ENCODE peak calls at places on chromosomes 11 and 22, in five cellular contexts. One of them, this sample, is unnamed.

GRCh38 chr11:406796-407650 is 7.8 kb downstream of the SIGIRR start:
- DNase-seq in astrocyte of the spinal cord: peak
- DNase-seq in GM23248: peak
- DNase-seq in NB4: peak
- DNase-seq in cardiac muscle cell: peak
- DNase-seq in this sample: peak

GRCh38 chr11:17839973-17840611 is 105.5 kb downstream of the KCNC1 start:
- DNase-seq in astrocyte of the spinal cord: no peak
- DNase-seq in GM23248: no peak
- DNase-seq in NB4: peak
- DNase-seq in cardiac muscle cell: no peak
- DNase-seq in this sample: peak

GRCh38 chr11:88183233-88183632 is 8.0 kb upstream of the RAB38 start:
- DNase-seq in astrocyte of the spinal cord: no peak
- DNase-seq in GM23248: no peak
- DNase-seq in NB4: no peak
- DNase-seq in cardiac muscle cell: no peak
- DNase-seq in this sample: no peak

GRCh38 chr11:16966633-16967346 is 47.4 kb downstream of the PLEKHA7 start:
- DNase-seq in astrocyte of the spinal cord: no peak
- DNase-seq in GM23248: no peak
- DNase-seq in NB4: no peak
- DNase-seq in cardiac muscle cell: no peak
- DNase-seq in this sample: no peak

GRCh38 chr22:26471522-26471921 is 12.1 kb downstream of the HPS4 start:
- DNase-seq in astrocyte of the spinal cord: peak
- DNase-seq in GM23248: peak
- DNase-seq in NB4: no peak
- DNase-seq in cardiac muscle cell: no peak
- DNase-seq in this sample: peak

GRCh38 chr11:95487391-95487790 is 256.4 kb upstream of the SESN3 start:
- DNase-seq in astrocyte of the spinal cord: no peak
- DNase-seq in GM23248: peak
- DNase-seq in NB4: no peak
- DNase-seq in cardiac muscle cell: no peak
- DNase-seq in this sample: no peak

GRCh38 chr11:34269031-34269430 is 88.8 kb downstream of the ABTB2 start:
- DNase-seq in astrocyte of the spinal cord: peak
- DNase-seq in GM23248: no peak
- DNase-seq in NB4: peak
- DNase-seq in cardiac muscle cell: no peak
- DNase-seq in this sample: no peak

GRCh38 chr11:77175021-77175842 is 47.2 kb downstream of the MYO7A start:
- DNase-seq in astrocyte of the spinal cord: no peak
- DNase-seq in GM23248: no peak
- DNase-seq in NB4: peak
- DNase-seq in cardiac muscle cell: no peak
- DNase-seq in this sample: peak

GRCh38 chr22:27223317-27224177 is 566.2 kb downstream of the MIAT start:
- DNase-seq in astrocyte of the spinal cord: peak
- DNase-seq in GM23248: peak
- DNase-seq in NB4: no peak
- DNase-seq in cardiac muscle cell: peak
- DNase-seq in this sample: no peak

GRCh38 chr22:30695351-30695762 is 683 bp downstream of the OSBP2 start:
- DNase-seq in astrocyte of the spinal cord: no peak
- DNase-seq in GM23248: no peak
- DNase-seq in NB4: no peak
- DNase-seq in cardiac muscle cell: no peak
- DNase-seq in this sample: no peak

GRCh38 chr22:38870312-38870741 is 1.7 kb downstream of the CBX6 start:
- DNase-seq in astrocyte of the spinal cord: peak
- DNase-seq in GM23248: peak
- DNase-seq in NB4: peak
- DNase-seq in cardiac muscle cell: peak
- DNase-seq in this sample: peak

GRCh38 chr22:48579035-48579914 is 1248.4 kb downstream of the BRD1 start:
- DNase-seq in astrocyte of the spinal cord: no peak
- DNase-seq in GM23248: no peak
- DNase-seq in NB4: no peak
- DNase-seq in cardiac muscle cell: no peak
- DNase-seq in this sample: peak

GRCh38 chr22:40107244-40107643 is 70.5 kb upstream of the TNRC6B start:
- DNase-seq in astrocyte of the spinal cord: no peak
- DNase-seq in GM23248: peak
- DNase-seq in NB4: no peak
- DNase-seq in cardiac muscle cell: no peak
- DNase-seq in this sample: no peak

GRCh38 chr11:117908959-117909610 is 20.1 kb downstream of the TMPRSS13 start:
- DNase-seq in astrocyte of the spinal cord: no peak
- DNase-seq in GM23248: no peak
- DNase-seq in NB4: peak
- DNase-seq in cardiac muscle cell: no peak
- DNase-seq in this sample: no peak

GRCh38 chr11:45141171-45141570 is 5.3 kb upstream of the PRDM11 start:
- DNase-seq in astrocyte of the spinal cord: no peak
- DNase-seq in GM23248: no peak
- DNase-seq in NB4: no peak
- DNase-seq in cardiac muscle cell: no peak
- DNase-seq in this sample: no peak

GRCh38 chr22:36395922-36396321 is 8.2 kb upstream of the MYH9 start:
- DNase-seq in astrocyte of the spinal cord: no peak
- DNase-seq in GM23248: peak
- DNase-seq in NB4: no peak
- DNase-seq in cardiac muscle cell: peak
- DNase-seq in this sample: no peak

GRCh38 chr11:109747839-109748238 is 325.8 kb downstream of the C11orf87 start:
- DNase-seq in astrocyte of the spinal cord: no peak
- DNase-seq in GM23248: peak
- DNase-seq in NB4: peak
- DNase-seq in cardiac muscle cell: no peak
- DNase-seq in this sample: no peak

GRCh38 chr11:81270686-81271085 is 1463.0 kb downstream of the FAM181B start:
- DNase-seq in astrocyte of the spinal cord: no peak
- DNase-seq in GM23248: no peak
- DNase-seq in NB4: no peak
- DNase-seq in cardiac muscle cell: no peak
- DNase-seq in this sample: no peak

GRCh38 chr11:124536520-124536919 is 6.9 kb downstream of the OR8B12 start:
- DNase-seq in astrocyte of the spinal cord: peak
- DNase-seq in GM23248: peak
- DNase-seq in NB4: peak
- DNase-seq in cardiac muscle cell: peak
- DNase-seq in this sample: no peak

GRCh38 chr11:64710418-64711137 is 12.4 kb downstream of the NRXN2 start:
- DNase-seq in astrocyte of the spinal cord: peak
- DNase-seq in GM23248: peak
- DNase-seq in NB4: peak
- DNase-seq in cardiac muscle cell: no peak
- DNase-seq in this sample: no peak

GRCh38 chr11:57513911-57514537 is 1.5 kb downstream of the SLC43A1 start:
- DNase-seq in astrocyte of the spinal cord: peak
- DNase-seq in GM23248: peak
- DNase-seq in NB4: peak
- DNase-seq in cardiac muscle cell: peak
- DNase-seq in this sample: peak

GRCh38 chr11:17722000-17722643 is 2.8 kb downstream of the MYOD1 start:
- DNase-seq in astrocyte of the spinal cord: peak
- DNase-seq in GM23248: peak
- DNase-seq in NB4: no peak
- DNase-seq in cardiac muscle cell: peak
- DNase-seq in this sample: peak

DNA sequence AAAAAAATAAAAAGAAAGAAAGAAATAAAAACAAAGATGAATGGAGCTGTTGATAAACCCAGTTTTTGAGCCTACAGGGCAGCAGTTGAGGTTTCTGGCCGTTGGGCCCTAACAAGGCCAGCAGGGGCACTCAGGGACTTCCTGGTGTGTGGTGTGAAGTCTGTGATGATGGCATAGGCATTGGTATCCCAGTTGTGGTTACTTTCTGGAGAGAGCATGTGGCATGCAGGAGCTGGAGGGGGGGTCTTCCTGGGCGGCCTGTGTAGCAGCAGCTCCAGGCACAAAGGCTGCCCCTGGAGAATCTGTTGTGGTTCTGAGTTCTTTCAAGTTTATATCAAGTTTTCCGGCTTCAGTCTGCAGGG is 2.0 kb upstream of the TXNRD2 start:
- DNase-seq in astrocyte of the spinal cord: peak
- DNase-seq in GM23248: peak
- DNase-seq in NB4: peak
- DNase-seq in cardiac muscle cell: peak
- DNase-seq in this sample: no peak
- H3K4me3 ChIP-seq in astrocyte of the spinal cord: no peak
- H3K4me3 ChIP-seq in GM23248: peak
- H3K4me3 ChIP-seq in NB4: peak
- H3K4me3 ChIP-seq in cardiac muscle cell: no peak
- H3K4me3 ChIP-seq in this sample: peak

GRCh38 chr11:72226701-72227100 is 2.1 kb downstream of the INPPL1 start:
- DNase-seq in astrocyte of the spinal cord: no peak
- DNase-seq in GM23248: no peak
- DNase-seq in NB4: no peak
- DNase-seq in cardiac muscle cell: no peak
- DNase-seq in this sample: no peak

GRCh38 chr11:72225411-72225951 is 914 bp downstream of the INPPL1 start:
- DNase-seq in astrocyte of the spinal cord: no peak
- DNase-seq in GM23248: peak
- DNase-seq in NB4: peak
- DNase-seq in cardiac muscle cell: peak
- DNase-seq in this sample: no peak

GRCh38 chr11:72223615-72224586 is 666 bp upstream of the INPPL1 start:
- DNase-seq in astrocyte of the spinal cord: peak
- DNase-seq in GM23248: peak
- DNase-seq in NB4: peak
- DNase-seq in cardiac muscle cell: peak
- DNase-seq in this sample: peak

GRCh38 chr11:72222907-72223614 is 1.5 kb upstream of the INPPL1 start:
- DNase-seq in astrocyte of the spinal cord: peak
- DNase-seq in GM23248: peak
- DNase-seq in NB4: peak
- DNase-seq in cardiac muscle cell: peak
- DNase-seq in this sample: peak

GRCh38 chr11:72224587-72225410 is at the start of gene INPPL1:
- DNase-seq in astrocyte of the spinal cord: peak
- DNase-seq in GM23248: peak
- DNase-seq in NB4: peak
- DNase-seq in cardiac muscle cell: peak
- DNase-seq in this sample: peak
- H3K4me3 ChIP-seq in astrocyte of the spinal cord: peak
- H3K4me3 ChIP-seq in GM23248: peak
- H3K4me3 ChIP-seq in NB4: peak
- H3K4me3 ChIP-seq in cardiac muscle cell: peak
- H3K4me3 ChIP-seq in this sample: peak

GRCh38 chr11:6486938-6487337 is 5.6 kb downstream of the TIMM10B start:
- DNase-seq in astrocyte of the spinal cord: no peak
- DNase-seq in GM23248: no peak
- DNase-seq in NB4: no peak
- DNase-seq in cardiac muscle cell: no peak
- DNase-seq in this sample: no peak
- H3K4me3 ChIP-seq in astrocyte of the spinal cord: no peak
- H3K4me3 ChIP-seq in GM23248: no peak
- H3K4me3 ChIP-seq in NB4: no peak
- H3K4me3 ChIP-seq in cardiac muscle cell: no peak
- H3K4me3 ChIP-seq in this sample: no peak

GRCh38 chr11:61000426-61000825 is 28.9 kb downstream of the CD6 start:
- DNase-seq in astrocyte of the spinal cord: no peak
- DNase-seq in GM23248: no peak
- DNase-seq in NB4: no peak
- DNase-seq in cardiac muscle cell: no peak
- DNase-seq in this sample: no peak
- H3K4me3 ChIP-seq in astrocyte of the spinal cord: no peak
- H3K4me3 ChIP-seq in GM23248: no peak
- H3K4me3 ChIP-seq in NB4: no peak
- H3K4me3 ChIP-seq in cardiac muscle cell: no peak
- H3K4me3 ChIP-seq in this sample: no peak

GRCh38 chr22:37633082-37633692 is 6.3 kb upstream of the SH3BP1 start:
- DNase-seq in astrocyte of the spinal cord: peak
- DNase-seq in GM23248: no peak
- DNase-seq in NB4: peak
- DNase-seq in cardiac muscle cell: peak
- DNase-seq in this sample: no peak
- H3K4me3 ChIP-seq in astrocyte of the spinal cord: no peak
- H3K4me3 ChIP-seq in GM23248: no peak
- H3K4me3 ChIP-seq in NB4: no peak
- H3K4me3 ChIP-seq in cardiac muscle cell: no peak
- H3K4me3 ChIP-seq in this sample: peak

GRCh38 chr22:11627798-11628650 is 3900.0 kb upstream of the OR11H1 start:
- DNase-seq in astrocyte of the spinal cord: no peak
- DNase-seq in GM23248: no peak
- DNase-seq in NB4: no peak
- DNase-seq in cardiac muscle cell: no peak
- DNase-seq in this sample: no peak

GRCh38 chr22:11626422-11626773 is 3901.6 kb upstream of the OR11H1 start:
- DNase-seq in astrocyte of the spinal cord: no peak
- DNase-seq in GM23248: no peak
- DNase-seq in NB4: no peak
- DNase-seq in cardiac muscle cell: no peak
- DNase-seq in this sample: no peak

GRCh38 chr22:11627436-11627797 is 3900.6 kb upstream of the OR11H1 start:
- DNase-seq in astrocyte of the spinal cord: peak
- DNase-seq in GM23248: no peak
- DNase-seq in NB4: peak
- DNase-seq in cardiac muscle cell: no peak
- DNase-seq in this sample: no peak

GRCh38 chr22:11629661-11630385 is 3898.2 kb upstream of the OR11H1 start:
- DNase-seq in astrocyte of the spinal cord: no peak
- DNase-seq in GM23248: no peak
- DNase-seq in NB4: no peak
- DNase-seq in cardiac muscle cell: no peak
- DNase-seq in this sample: no peak

DNA sequence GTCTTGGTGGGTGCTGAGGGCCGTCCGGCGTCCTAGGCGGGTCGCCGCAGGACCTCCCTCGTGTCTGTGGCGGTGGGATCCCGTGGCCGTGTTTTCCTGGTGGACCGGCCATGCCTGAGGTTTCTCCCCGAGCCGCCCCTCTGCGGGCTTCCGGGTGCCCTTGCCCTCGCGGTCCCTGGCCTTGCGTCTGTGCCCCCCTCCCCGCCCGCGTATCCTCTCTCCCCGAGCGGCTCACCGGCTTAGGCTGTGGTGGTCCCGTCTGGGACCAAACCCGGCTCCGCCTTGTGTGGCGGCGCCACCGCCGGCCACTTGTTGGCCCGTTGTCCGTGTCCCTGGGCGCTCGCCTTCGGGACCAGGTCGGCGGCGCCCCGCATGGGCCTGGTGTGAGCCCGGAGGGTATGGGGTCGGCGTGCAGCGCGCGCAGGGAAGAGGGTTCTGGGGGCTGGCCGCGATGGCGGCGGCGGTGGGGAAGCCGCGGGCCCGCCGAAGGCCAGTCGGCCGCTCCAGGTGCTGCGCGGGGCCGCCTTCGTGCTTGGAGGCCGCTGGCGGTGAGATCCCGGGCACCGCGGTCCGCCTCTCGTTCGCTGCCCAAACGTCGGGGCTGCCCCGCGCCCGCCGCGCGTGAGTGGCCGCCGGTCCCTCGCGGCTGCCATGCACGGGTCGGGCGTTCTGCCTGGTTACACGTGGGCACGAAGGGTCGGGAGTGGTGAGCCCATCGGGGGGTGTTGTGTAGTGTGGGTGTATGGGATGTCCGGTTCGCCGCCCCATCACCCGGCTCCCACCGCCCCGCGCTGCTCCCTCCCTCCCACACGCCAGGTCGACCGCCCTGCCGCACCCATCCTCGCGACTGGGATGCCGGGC is 3899.1 kb upstream of the OR11H1 start:
- DNase-seq in astrocyte of the spinal cord: no peak
- DNase-seq in GM23248: no peak
- DNase-seq in NB4: no peak
- DNase-seq in cardiac muscle cell: no peak
- DNase-seq in this sample: peak
- H3K4me3 ChIP-seq in astrocyte of the spinal cord: no peak
- H3K4me3 ChIP-seq in GM23248: no peak
- H3K4me3 ChIP-seq in NB4: no peak
- H3K4me3 ChIP-seq in cardiac muscle cell: no peak
- H3K4me3 ChIP-seq in this sample: no peak

This sample was measured in psoas muscle.